ENCODE peak calls at places on chromosomes 6 and 20, in six cellular contexts. T is naive thymus-derived CD8-positive, alpha-beta T cell; O is GM12865; R is activated T-helper 1 cell treated with anti-CD3 and anti-CD28 coated beads, Interleukin-12 subunit alpha, Interleukin-12 subunit beta, Interleukin-2, Interleukin-4 antibody, amounts not matched to agents 30 ng/mL and 10 ng/mL and 1 ng/mL, durations not matched to agents 14 hours and 24 hours and 36 hours; C is ecto neural progenitor cell; B is HEK293T. J is an unnamed sample.

GRCh38 chr6:89381031-89381430 is 28.5 kb upstream of the UBE2J1 start:
- DNase-seq in T (no peak), O (no peak), R (no peak), C (no peak), B (no peak), J (no peak)

GRCh38 chr6:45791181-45791580 is 224.5 kb downstream of the CLIC5 start:
- DNase-seq in T (no peak), O (no peak), R (no peak), C (no peak), B (no peak), J (no peak)

GRCh38 chr6:160992323-160993314 is 1.1 kb downstream of the MAP3K4 start:
- DNase-seq in T (peak), O (peak), R (no peak), C (peak), B (peak), J (peak)

GRCh38 chr6:121780325-121781313 is 345.2 kb downstream of the GJA1 start:
- DNase-seq in T (no peak), O (no peak), R (no peak), C (no peak), B (peak), J (no peak)

GRCh38 chr20:44961024-44961866 is 1.0 kb upstream of the TOMM34 start:
- DNase-seq in T (no peak), O (no peak), R (no peak), C (no peak), B (no peak), J (no peak)

GRCh38 chr20:63284083-63284440 is 8.9 kb upstream of the COL20A1 start:
- DNase-seq in T (no peak), O (no peak), R (no peak), C (no peak), B (no peak), J (no peak)

GRCh38 chr6:160430203-160430602 is 82.0 kb downstream of the SLC22A3 start:
- DNase-seq in T (no peak), O (no peak), R (no peak), C (no peak), B (no peak), J (no peak)

GRCh38 chr6:14661188-14661587 is 543.6 kb downstream of the CD83 start:
- DNase-seq in T (peak), O (peak), R (peak), C (no peak), B (no peak), J (no peak)

GRCh38 chr20:38057351-38057972 is 23.9 kb downstream of the RPRD1B start:
- DNase-seq in T (peak), O (peak), R (peak), C (peak), B (peak), J (peak)

GRCh38 chr20:59144179-59144830 is 19.3 kb upstream of the ZNF831 start:
- DNase-seq in T (no peak), O (no peak), R (no peak), C (no peak), B (no peak), J (no peak)

GRCh38 chr6:31888281-31889258 is 8.9 kb downstream of the EHMT2 start:
- DNase-seq in T (peak), O (peak), R (peak), C (no peak), B (peak), J (no peak)

GRCh38 chr6:32995448-32995847 is 13.9 kb downstream of the HLA-DOA start:
- DNase-seq in T (no peak), O (no peak), R (no peak), C (no peak), B (no peak), J (no peak)

GRCh38 chr20:50278377-50278683 is 87.7 kb downstream of the CEBPB start:
- DNase-seq in T (no peak), O (no peak), R (no peak), C (no peak), B (no peak), J (no peak)

GRCh38 chr6:132867055-132867454 is 52.7 kb downstream of the RPS12 start:
- DNase-seq in T (no peak), O (no peak), R (no peak), C (no peak), B (no peak), J (no peak)

GRCh38 chr6:30894381-30894780 is 10.1 kb downstream of the DDR1 start:
- DNase-seq in T (no peak), O (no peak), R (no peak), C (no peak), B (no peak), J (no peak)

GRCh38 chr6:104639671-104640070 is 220.0 kb downstream of the HACE1 start:
- DNase-seq in T (no peak), O (peak), R (no peak), C (no peak), B (no peak), J (no peak)

GRCh38 chr6:169997187-169997929 is 245.9 kb downstream of the ERMARD start:
- DNase-seq in T (no peak), O (no peak), R (no peak), C (no peak), B (no peak), J (no peak)

GRCh38 chr6:137655291-137655690 is 161.1 kb upstream of the OLIG3 start:
- DNase-seq in T (no peak), O (no peak), R (no peak), C (no peak), B (no peak), J (no peak)

GRCh38 chr6:9040718-9041117 is 605.4 kb upstream of the SLC35B3 start:
- DNase-seq in T (no peak), O (no peak), R (no peak), C (no peak), B (no peak), J (no peak)

GRCh38 chr6:53496797-53497196 is 48.1 kb downstream of the GCLC start:
- DNase-seq in T (no peak), O (no peak), R (no peak), C (no peak), B (no peak), J (no peak)

GRCh38 chr20:6920991-6921613 is 153.6 kb downstream of the BMP2 start:
- DNase-seq in T (no peak), O (no peak), R (no peak), C (no peak), B (no peak), J (no peak)

GRCh38 chr20:7493311-7493710 is 446.9 kb downstream of the HAO1 start:
- DNase-seq in T (no peak), O (no peak), R (no peak), C (no peak), B (no peak), J (no peak)

J was measured in neuronal stem cell.